ENCODE peak calls at places on chromosomes 11 and 22, in four cellular contexts. A, W, F and D are unnamed samples.

GRCh38 chr22:43226368-43226979 is 39.5 kb upstream of the TTLL12 start:
- DNase-seq in A (no peak), F (no peak), W (no peak), D (no peak)

GRCh38 chr22:29907753-29908515 is 25.0 kb downstream of the MTMR3 start:
- DNase-seq in W (no peak), F (peak), A (peak), D (peak)

GRCh38 chr11:130580372-130580771 is 131.9 kb downstream of the ADAMTS15 start:
- DNase-seq in F (no peak), A (peak), W (no peak), D (peak)

GRCh38 chr11:62556102-62556871 is 9.7 kb upstream of the AHNAK start:
- DNase-seq in A (peak), W (peak), F (peak), D (peak)

GRCh38 chr22:36385491-36386350 is 2.0 kb downstream of the MYH9 start:
- DNase-seq in A (no peak), W (peak), F (no peak), D (peak)

GRCh38 chr11:12026331-12027211 is 18.1 kb upstream of the DKK3 start:
- DNase-seq in F (no peak), W (no peak), A (no peak), D (no peak)

GRCh38 chr11:96279018-96279417 is 64.0 kb downstream of the MAML2 start:
- DNase-seq in W (no peak), A (no peak), F (no peak), D (no peak)

GRCh38 chr11:64313491-64314145 is 3.7 kb downstream of the TRMT112 start:
- DNase-seq in A (no peak), W (no peak), F (no peak), D (no peak)

GRCh38 chr11:3950996-3951662 is 95.7 kb downstream of the STIM1 start:
- DNase-seq in A (peak), F (no peak), W (no peak), D (peak)

GRCh38 chr11:64453466-64453865 is 94.5 kb downstream of the RPS6KA4 start:
- DNase-seq in F (no peak), W (no peak), A (no peak), D (no peak)

GRCh38 chr22:37204045-37204655 is 8.1 kb downstream of the SSTR3 start:
- DNase-seq in W (no peak), F (no peak), A (no peak), D (no peak)

GRCh38 chr11:13337986-13338436 is 60.4 kb downstream of the BMAL1 start:
- DNase-seq in W (no peak), A (peak), F (no peak), D (no peak)

GRCh38 chr22:43854786-43855271 is 7.5 kb downstream of the SULT4A1 start:
- DNase-seq in W (no peak), F (no peak), A (no peak), D (no peak)

GRCh38 chr11:68988486-68988885 is 7.7 kb upstream of the MRGPRD start:
- DNase-seq in A (no peak), W (no peak), F (no peak), D (no peak)

GRCh38 chr11:132099692-132100091 is 729.3 kb downstream of the NTM start:
- DNase-seq in A (no peak), W (no peak), F (no peak), D (no peak)

GRCh38 chr22:20380486-20380885 is 13.5 kb upstream of the ZNF74 start:
- DNase-seq in F (no peak), A (no peak), W (no peak), D (peak)

GRCh38 chr11:85196955-85197354 is 430.2 kb downstream of the DLG2 start:
- DNase-seq in F (no peak), A (no peak), W (no peak), D (no peak)

GRCh38 chr11:68020575-68020974 is 9.9 kb upstream of the NDUFS8 start:
- DNase-seq in W (no peak), A (no peak), F (no peak), D (peak)

GRCh38 chr11:69000831-69001245 is 12.2 kb downstream of the MRGPRF start:
- DNase-seq in W (no peak), A (no peak), F (peak), D (peak)

GRCh38 chr11:61021661-61022212 is 50.3 kb downstream of the CD6 start:
- DNase-seq in F (no peak), A (no peak), W (peak), D (no peak)

GRCh38 chr22:39453765-39454378 is 2.9 kb upstream of the MGAT3 start:
- DNase-seq in F (no peak), W (no peak), A (no peak), D (no peak)

GRCh38 chr11:119907122-119907933 is 178.3 kb upstream of the NECTIN1 start:
- DNase-seq in F (no peak), A (no peak), W (no peak), D (no peak)

GRCh38 chr22:44816141-44816540 is 63.8 kb downstream of the ARHGAP8 start:
- DNase-seq in F (no peak), A (no peak), W (no peak), D (no peak)

GRCh38 chr22:27308513-27308912 is 493.0 kb downstream of the MN1 start:
- DNase-seq in A (no peak), F (no peak), W (no peak), D (no peak)

GRCh38 chr11:102389253-102389652 is 42.2 kb downstream of the BIRC2 start:
- DNase-seq in A (no peak), W (no peak), F (no peak), D (no peak)

GRCh38 chr11:34349882-34350281 is 7.9 kb downstream of the ABTB2 start:
- DNase-seq in A (no peak), W (no peak), F (no peak), D (no peak)

GRCh38 chr11:68044145-68044813 is 5.5 kb downstream of the TCIRG1 start:
- DNase-seq in W (no peak), F (no peak), A (no peak), D (no peak)

GRCh38 chr11:2387266-2387982 is 10.3 kb downstream of the CD81 start:
- DNase-seq in A (no peak), F (no peak), W (no peak), D (no peak)

GRCh38 chr11:2390091-2390870 is 10.3 kb upstream of the TSSC4 start:
- DNase-seq in W (no peak), A (no peak), F (no peak), D (no peak)

GRCh38 chr11:2389344-2390026 is 11.1 kb upstream of the TSSC4 start:
- DNase-seq in A (no peak), F (no peak), W (no peak), D (no peak)

GRCh38 chr11:2386591-2386990 is 9.5 kb downstream of the CD81 start:
- DNase-seq in W (no peak), F (no peak), A (no peak), D (no peak)

GRCh38 chr11:2388431-2389024 is 11.4 kb downstream of the CD81 start:
- DNase-seq in W (no peak), F (no peak), A (no peak), D (no peak)
- H3K27ac ChIP-seq in W (no peak), F (peak), A (peak), D (no peak)

GRCh38 chr22:46675938-46676337 is 55.8 kb downstream of the GRAMD4 start:
- DNase-seq in W (no peak), F (no peak), A (no peak), D (no peak)

GRCh38 chr22:46673677-46674236 is 53.6 kb downstream of the GRAMD4 start:
- DNase-seq in A (no peak), W (no peak), F (no peak), D (no peak)

GRCh38 chr22:46675479-46675878 is 55.3 kb downstream of the GRAMD4 start:
- DNase-seq in A (no peak), F (no peak), W (no peak), D (no peak)

GRCh38 chr22:46674367-46674781 is 54.2 kb downstream of the GRAMD4 start:
- DNase-seq in W (peak), F (no peak), A (no peak), D (no peak)

DNA sequence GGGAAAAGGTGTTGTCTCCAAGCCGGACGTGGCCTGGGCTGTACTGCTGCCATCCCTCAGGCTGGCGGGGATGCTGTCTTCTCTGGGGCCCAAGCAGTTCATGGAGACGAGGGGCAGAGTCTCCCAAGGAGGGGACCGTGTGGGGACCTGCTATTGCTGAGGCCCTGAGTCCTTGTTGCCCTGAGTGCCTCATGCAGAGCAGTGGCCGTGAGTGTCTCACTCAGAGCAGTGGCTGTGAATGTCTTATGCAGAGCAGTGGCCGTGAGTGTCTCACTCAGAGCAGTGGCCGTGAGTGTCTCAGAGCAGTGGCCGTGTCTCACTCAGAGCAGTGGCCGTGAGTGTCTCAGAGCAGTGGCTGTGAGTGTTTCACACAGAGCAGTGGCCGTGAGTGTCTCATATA is 54.7 kb downstream of the GRAMD4 start:
- DNase-seq in W (no peak), A (no peak), F (no peak), D (no peak)
- H3K27ac ChIP-seq in W (peak), A (no peak), F (peak), D (no peak)

DNA sequence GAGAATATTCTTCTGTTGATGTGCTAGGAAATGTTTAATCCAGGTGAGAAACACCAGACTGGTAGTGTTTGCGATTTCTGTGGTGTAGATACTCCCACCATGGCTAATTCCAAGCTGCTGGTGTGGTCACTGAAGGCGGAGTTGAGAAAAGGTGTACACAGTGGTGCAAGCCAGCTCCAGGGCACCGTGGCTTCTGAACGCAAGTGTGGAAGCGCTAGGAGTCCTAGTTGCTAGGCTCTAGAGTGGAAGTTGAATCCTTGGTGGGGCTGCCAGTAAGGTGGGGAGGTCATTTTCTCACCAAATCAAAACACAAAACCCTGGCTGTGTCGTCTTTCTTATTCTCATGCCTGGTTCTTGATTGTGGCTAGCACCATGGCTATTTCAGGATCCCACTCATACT is 61.6 kb downstream of the ZBTB16 start:
- DNase-seq in A (no peak), W (no peak), F (no peak), D (no peak)
- H3K27ac ChIP-seq in A (no peak), W (no peak), F (no peak), D (no peak)

GRCh38 chr22:25564979-25565677 is 653 bp downstream of the GRK3 start:
- DNase-seq in W (no peak), A (no peak), F (no peak), D (peak)
- H3K27ac ChIP-seq in W (no peak), A (no peak), F (peak), D (peak)

GRCh38 chr11:65778901-65779668 is 1.7 kb downstream of the AP5B1 start:
- DNase-seq in F (no peak), W (no peak), A (no peak), D (peak)

GRCh38 chr11:65779919-65780769 is 632 bp downstream of the AP5B1 start:
- DNase-seq in W (peak), F (peak), A (peak), D (peak)

GRCh38 chr11:65778431-65778900 is 2.3 kb downstream of the AP5B1 start:
- DNase-seq in F (no peak), W (no peak), A (no peak), D (no peak)

GRCh38 chr11:65780770-65781151 is at the start of gene AP5B1:
- DNase-seq in W (peak), F (peak), A (no peak), D (peak)

DNA sequence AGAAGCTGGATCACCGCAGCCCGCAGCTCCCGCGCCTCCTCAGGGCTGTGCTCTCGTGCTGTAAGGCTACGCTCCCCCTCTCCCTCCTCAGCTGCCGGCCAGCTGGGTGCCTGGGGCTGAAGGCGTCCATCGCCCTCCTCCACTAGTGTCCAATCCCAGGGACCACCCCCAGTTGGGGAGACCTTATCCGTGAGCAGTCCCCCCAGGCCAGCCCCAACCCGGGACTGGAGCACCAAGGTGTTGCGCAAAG is 1.2 kb downstream of the AP5B1 start:
- DNase-seq in F (no peak), W (no peak), A (no peak), D (no peak)
- H3K27ac ChIP-seq in F (no peak), W (peak), A (no peak), D (peak)